ENCODE peak calls at places on chromosomes 13 and 19, in four cellular contexts. H is breast epithelium, C is GM12891, U is Panc1. E is an unnamed sample.

GRCh38 chr19:18520848-18521691 is 800 bp downstream of the ELL start:
- DNase-seq in H (no peak), C (no peak), U (no peak), E (no peak)

GRCh38 chr13:110421696-110422395 is 114.8 kb downstream of the COL4A2 start:
- DNase-seq in H (no peak), C (no peak), U (no peak), E (no peak)

GRCh38 chr19:6065685-6066365 is 44.5 kb downstream of the RFX2 start:
- DNase-seq in H (no peak), C (no peak), U (no peak), E (peak; percentile 85)

GRCh38 chr13:23467048-23467931 is 33.8 kb upstream of the SACS start:
- DNase-seq in H (no peak), C (no peak), U (no peak), E (no peak)

GRCh38 chr19:52211926-52212571 is 22.2 kb downstream of the PPP2R1A start:
- DNase-seq in H (no peak), C (no peak), U (no peak), E (no peak)

GRCh38 chr13:72458701-72459100 is 268.7 kb downstream of the MZT1 start:
- DNase-seq in H (no peak), C (no peak), U (no peak), E (no peak)

GRCh38 chr19:46613525-46613924 is 11.4 kb downstream of the PTGIR start:
- DNase-seq in H (no peak), C (no peak), U (no peak), E (no peak)

GRCh38 chr13:97429681-97430081 is 4.3 kb upstream of the RAP2A start:
- DNase-seq in H (no peak), C (no peak), U (no peak), E (no peak)

GRCh38 chr19:57398868-57399267 is 9.2 kb downstream of the ZNF548 start:
- DNase-seq in H (no peak), C (no peak), U (no peak), E (no peak)

GRCh38 chr13:64397699-64398098 is 2832.4 kb downstream of the PCDH9 start:
- DNase-seq in H (no peak), C (no peak), U (no peak), E (no peak)

GRCh38 chr19:3034194-3034844 is 5.2 kb upstream of the TLE2 start:
- DNase-seq in H (no peak), C (no peak), U (no peak), E (no peak)

GRCh38 chr13:39023316-39023715 is 14.6 kb downstream of the PROSER1 start:
- DNase-seq in H (no peak), C (no peak), U (no peak), E (no peak)

GRCh38 chr19:29529646-29530548 is 4.1 kb downstream of the VSTM2B start:
- DNase-seq in H (no peak), C (no peak), U (no peak), E (no peak)

GRCh38 chr13:44211286-44211685 is 162.3 kb upstream of the SERP2 start:
- DNase-seq in H (no peak), C (no peak), U (no peak), E (no peak)

GRCh38 chr13:90445179-90445578 is 902.3 kb upstream of the MIR17HG start:
- DNase-seq in H (no peak), C (no peak), U (no peak), E (no peak)
- TF ChIP-seq POLR2AphosphoS5 in H (no peak), C (no peak), U (no peak), E (no peak)

DNA sequence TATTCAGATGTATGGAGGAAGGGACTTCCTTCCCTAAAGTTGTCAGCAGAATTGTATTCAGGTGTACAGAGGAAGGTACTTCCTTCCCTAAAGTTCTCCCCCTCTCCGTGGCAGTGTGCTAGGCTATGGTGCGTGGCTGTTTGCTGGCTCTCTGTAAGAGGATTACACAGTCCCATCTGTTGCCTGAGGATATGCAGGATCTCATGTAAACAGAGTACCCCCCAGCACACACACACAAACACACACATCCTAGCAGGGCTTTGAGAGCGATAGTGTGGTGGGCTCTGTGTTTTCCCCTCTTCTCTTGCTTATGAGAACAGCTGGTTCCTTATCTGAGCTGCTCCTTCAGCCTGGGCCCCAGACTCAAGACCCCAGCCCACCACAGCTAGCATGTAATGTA is 10.3 kb downstream of the NEK5 start:
- DNase-seq in H (no peak), C (no peak), U (no peak), E (no peak)
- TF ChIP-seq POLR2AphosphoS5 in H (no peak), C (no peak), U (no peak), E (no peak)

DNA sequence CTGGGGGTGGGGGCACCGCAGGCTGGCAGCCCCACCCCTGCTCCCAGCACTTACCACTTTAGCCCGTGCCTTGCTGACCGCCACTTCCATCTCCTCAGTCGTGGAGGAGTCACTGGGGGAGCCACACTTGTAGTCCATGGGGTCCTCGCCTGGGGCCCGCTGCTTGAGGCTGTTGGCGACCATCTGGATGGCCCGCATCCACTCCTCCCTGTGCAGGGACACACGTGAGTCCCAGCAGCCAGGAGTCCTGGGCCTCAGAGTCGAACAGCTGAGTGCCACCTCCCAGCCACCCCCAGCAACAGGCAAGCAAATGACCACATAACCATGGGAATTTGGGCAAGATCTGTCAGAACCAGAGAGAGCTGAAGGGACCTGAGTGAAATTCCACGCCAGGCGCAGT is 16.0 kb upstream of the CCNP start:
- DNase-seq in H (no peak), C (no peak), U (no peak), E (no peak)
- TF ChIP-seq POLR2AphosphoS5 in H (no peak), C (no peak), U (no peak), E (no peak)

DNA sequence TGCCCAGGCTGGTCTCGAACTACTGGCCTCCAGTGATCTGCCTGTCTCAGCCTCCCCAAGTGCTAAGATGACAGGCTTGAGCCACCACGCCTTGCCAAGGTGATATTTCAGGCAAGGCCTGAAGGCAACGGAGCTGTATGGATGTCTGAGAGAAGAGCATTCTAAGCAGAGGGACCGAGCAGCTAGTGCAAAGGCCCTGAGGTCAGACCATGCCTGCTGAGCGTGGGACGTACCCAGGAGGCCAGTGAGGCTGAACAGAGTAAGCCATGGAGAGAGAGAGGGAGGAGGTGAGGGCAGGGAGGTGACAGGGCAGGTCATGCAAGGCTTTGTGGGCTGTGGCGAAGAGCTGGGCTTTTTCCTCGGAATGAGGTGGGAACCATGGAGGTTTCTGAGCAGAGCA is 3.4 kb upstream of the SLC44A2 start:
- DNase-seq in H (no peak), C (no peak), U (no peak), E (no peak)
- TF ChIP-seq POLR2AphosphoS5 in H (no peak), C (no peak), U (no peak), E (no peak)

GRCh38 chr19:38046254-38047047 is 139.4 kb downstream of the SIPA1L3 start:
- DNase-seq in H (no peak), C (peak; percentile 61), U (no peak), E (no peak)
- TF ChIP-seq POLR2AphosphoS5 in H (no peak), C (no peak), U (no peak), E (no peak)

GRCh38 chr19:484494-484893 is 11.8 kb upstream of the MADCAM1 start:
- DNase-seq in H (no peak), C (no peak), U (no peak), E (no peak)

GRCh38 chr19:482186-483041 is 13.9 kb upstream of the MADCAM1 start:
- DNase-seq in H (no peak), C (no peak), U (no peak), E (no peak)

GRCh38 chr19:478236-478888 is 17.5 kb upstream of the SHC2 start:
- DNase-seq in H (no peak), C (no peak), U (no peak), E (no peak)

GRCh38 chr19:483332-484072 is 12.8 kb upstream of the MADCAM1 start:
- DNase-seq in H (no peak), C (no peak), U (no peak), E (no peak)

GRCh38 chr19:480016-480855 is 16.1 kb upstream of the MADCAM1 start:
- DNase-seq in H (peak; percentile 57), C (no peak), U (no peak), E (no peak)
- TF ChIP-seq POLR2AphosphoS5 in H (no peak), C (no peak), U (no peak), E (no peak)

DNA sequence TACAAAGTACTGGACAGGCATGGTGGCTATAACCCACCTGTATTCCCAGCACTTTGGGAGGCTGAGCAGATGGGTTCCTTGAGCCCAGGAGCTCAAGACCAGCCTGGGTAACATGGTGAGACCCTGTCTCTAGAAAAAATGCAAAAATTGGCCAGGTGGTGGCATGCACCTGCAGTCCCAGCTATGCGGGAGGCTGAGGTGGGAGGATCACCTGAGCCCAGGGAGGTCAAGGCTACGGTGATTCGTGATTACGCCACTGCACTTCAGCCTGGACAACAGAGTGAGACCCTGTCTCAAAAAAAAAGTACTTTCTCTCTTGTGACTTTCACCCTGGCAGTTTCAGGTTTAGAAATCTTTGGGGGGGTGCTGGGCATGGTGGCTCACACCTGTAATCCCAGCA is 11.2 kb upstream of the RAB8A start:
- DNase-seq in H (no peak), C (no peak), U (no peak), E (no peak)
- TF ChIP-seq POLR2AphosphoS5 in H (no peak), C (peak; percentile 73), U (no peak), E (no peak)

GRCh38 chr19:461664-462551 is 1.1 kb upstream of the SHC2 start:
- DNase-seq in H (peak; percentile 31), C (no peak), U (no peak), E (no peak)

GRCh38 chr19:460877-461609 is at the start of gene SHC2:
- DNase-seq in H (no peak), C (no peak), U (no peak), E (no peak)

GRCh38 chr19:457636-458035 is 3.2 kb downstream of the SHC2 start:
- DNase-seq in H (no peak), C (no peak), U (no peak), E (no peak)

GRCh38 chr19:458091-459042 is 2.5 kb downstream of the SHC2 start:
- DNase-seq in H (no peak), C (no peak), U (no peak), E (no peak)

GRCh38 chr19:459724-460511 is 915 bp downstream of the SHC2 start:
- DNase-seq in H (peak; percentile 38), C (no peak), U (no peak), E (no peak)
- TF ChIP-seq POLR2AphosphoS5 in H (no peak), C (no peak), U (no peak), E (no peak)

DNA sequence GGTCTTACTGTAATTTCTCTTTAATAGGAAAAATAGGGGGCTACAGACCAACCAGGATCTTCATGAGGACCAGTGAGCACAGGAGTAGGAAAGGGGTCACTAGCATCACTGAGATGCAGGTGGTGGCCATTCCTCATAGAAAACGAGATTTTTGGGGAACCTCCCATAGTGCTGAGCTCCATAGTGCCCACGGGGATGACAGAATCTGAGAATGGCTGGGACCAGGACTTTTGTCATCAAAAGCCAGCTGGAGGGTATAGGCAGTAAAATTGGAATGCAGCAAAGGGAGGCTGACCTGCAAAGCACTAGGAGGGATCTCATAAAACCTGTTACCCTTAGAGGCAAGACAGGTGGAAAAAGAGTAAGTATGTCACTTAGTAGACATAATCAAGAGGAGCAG is 28.4 kb upstream of the CEACAM21 start:
- DNase-seq in H (no peak), C (no peak), U (no peak), E (no peak)
- TF ChIP-seq POLR2AphosphoS5 in H (no peak), C (no peak), U (no peak), E (no peak)